ENCODE peak calls at places on chromosomes 13 and 19, in eight cellular contexts. One of them, this sample, is unnamed. For H3K4me1, the result is how much of the 10 kb centered on the place peaks cover.

GRCh38 chr13:113187905-113188595 is 20.4 kb downstream of the PCID2 start:
- DNase-seq in foreskin keratinocyte: no peak
- DNase-seq in cardiac muscle cell: no peak
- DNase-seq in H1: no peak
- DNase-seq in left ventricle myocardium inferior: no peak
- DNase-seq in heart right ventricle: no peak
- DNase-seq in stomach: no peak
- DNase-seq in ovary: no peak
- DNase-seq in this sample: no peak

GRCh38 chr13:25167349-25167748 is 4.7 kb downstream of the AMER2 start:
- DNase-seq in cardiac muscle cell: no peak
- DNase-seq in foreskin keratinocyte: no peak
- DNase-seq in H1: no peak
- DNase-seq in stomach: no peak
- DNase-seq in left ventricle myocardium inferior: no peak
- DNase-seq in ovary: no peak
- DNase-seq in heart right ventricle: no peak
- DNase-seq in this sample: no peak

GRCh38 chr19:292281-292884 is 1.2 kb upstream of the PLPP2 start:
- DNase-seq in foreskin keratinocyte: no peak
- DNase-seq in H1: no peak
- DNase-seq in heart right ventricle: no peak
- DNase-seq in cardiac muscle cell: no peak
- DNase-seq in ovary: no peak
- DNase-seq in stomach: peak
- DNase-seq in left ventricle myocardium inferior: no peak
- DNase-seq in this sample: peak

GRCh38 chr13:57627663-57628062 is 3.9 kb upstream of the PCDH17 start:
- DNase-seq in H1: no peak
- DNase-seq in foreskin keratinocyte: no peak
- DNase-seq in stomach: no peak
- DNase-seq in heart right ventricle: no peak
- DNase-seq in cardiac muscle cell: peak
- DNase-seq in left ventricle myocardium inferior: no peak
- DNase-seq in ovary: no peak
- DNase-seq in this sample: no peak

GRCh38 chr13:98386632-98387031 is 190.3 kb downstream of the STK24 start:
- DNase-seq in H1: no peak
- DNase-seq in foreskin keratinocyte: no peak
- DNase-seq in ovary: no peak
- DNase-seq in heart right ventricle: no peak
- DNase-seq in left ventricle myocardium inferior: no peak
- DNase-seq in cardiac muscle cell: no peak
- DNase-seq in stomach: no peak
- DNase-seq in this sample: no peak

GRCh38 chr13:47017476-47017875 is 120.6 kb upstream of the HTR2A start:
- DNase-seq in ovary: no peak
- DNase-seq in heart right ventricle: no peak
- DNase-seq in H1: no peak
- DNase-seq in foreskin keratinocyte: no peak
- DNase-seq in stomach: no peak
- DNase-seq in cardiac muscle cell: peak
- DNase-seq in left ventricle myocardium inferior: no peak
- DNase-seq in this sample: no peak

GRCh38 chr19:15538774-15539173 is 30.4 kb downstream of the CYP4F22 start:
- DNase-seq in ovary: no peak
- DNase-seq in heart right ventricle: no peak
- DNase-seq in H1: no peak
- DNase-seq in foreskin keratinocyte: no peak
- DNase-seq in stomach: no peak
- DNase-seq in left ventricle myocardium inferior: no peak
- DNase-seq in cardiac muscle cell: peak
- DNase-seq in this sample: no peak

GRCh38 chr19:5719274-5719960 is 529 bp downstream of the LONP1 start:
- DNase-seq in ovary: no peak
- DNase-seq in heart right ventricle: no peak
- DNase-seq in stomach: no peak
- DNase-seq in cardiac muscle cell: no peak
- DNase-seq in left ventricle myocardium inferior: no peak
- DNase-seq in H1: no peak
- DNase-seq in foreskin keratinocyte: no peak
- DNase-seq in this sample: peak

GRCh38 chr19:7783991-7784421 is 21.0 kb downstream of the CLEC4M start:
- DNase-seq in heart right ventricle: no peak
- DNase-seq in H1: no peak
- DNase-seq in foreskin keratinocyte: peak
- DNase-seq in left ventricle myocardium inferior: no peak
- DNase-seq in stomach: no peak
- DNase-seq in ovary: no peak
- DNase-seq in cardiac muscle cell: peak
- DNase-seq in this sample: peak

GRCh38 chr13:93977986-93978385 is 501.5 kb downstream of the DCT start:
- DNase-seq in ovary: no peak
- DNase-seq in left ventricle myocardium inferior: no peak
- DNase-seq in H1: no peak
- DNase-seq in foreskin keratinocyte: no peak
- DNase-seq in heart right ventricle: no peak
- DNase-seq in stomach: no peak
- DNase-seq in cardiac muscle cell: peak
- DNase-seq in this sample: no peak

GRCh38 chr13:65387743-65388347 is 1842.3 kb downstream of the PCDH9 start:
- DNase-seq in ovary: no peak
- DNase-seq in left ventricle myocardium inferior: no peak
- DNase-seq in foreskin keratinocyte: no peak
- DNase-seq in cardiac muscle cell: no peak
- DNase-seq in heart right ventricle: no peak
- DNase-seq in H1: no peak
- DNase-seq in stomach: no peak
- DNase-seq in this sample: no peak

GRCh38 chr19:19490247-19490968 is 24.9 kb downstream of the TSSK6 start:
- DNase-seq in cardiac muscle cell: peak
- DNase-seq in ovary: peak
- DNase-seq in foreskin keratinocyte: peak
- DNase-seq in left ventricle myocardium inferior: peak
- DNase-seq in stomach: peak
- DNase-seq in H1: peak
- DNase-seq in heart right ventricle: peak
- DNase-seq in this sample: peak

GRCh38 chr13:111468037-111468959 is 147.9 kb downstream of the TEX29 start:
- DNase-seq in H1: no peak
- DNase-seq in heart right ventricle: no peak
- DNase-seq in cardiac muscle cell: no peak
- DNase-seq in left ventricle myocardium inferior: no peak
- DNase-seq in ovary: no peak
- DNase-seq in foreskin keratinocyte: no peak
- DNase-seq in stomach: no peak
- DNase-seq in this sample: no peak

GRCh38 chr19:43624933-43625332 is 5.5 kb upstream of the ZNF428 start:
- DNase-seq in stomach: peak
- DNase-seq in foreskin keratinocyte: peak
- DNase-seq in H1: no peak
- DNase-seq in heart right ventricle: peak
- DNase-seq in ovary: no peak
- DNase-seq in cardiac muscle cell: peak
- DNase-seq in left ventricle myocardium inferior: peak
- DNase-seq in this sample: peak

GRCh38 chr13:58712191-58712590 is 1080.6 kb downstream of the PCDH17 start:
- DNase-seq in left ventricle myocardium inferior: no peak
- DNase-seq in foreskin keratinocyte: no peak
- DNase-seq in cardiac muscle cell: no peak
- DNase-seq in stomach: no peak
- DNase-seq in ovary: no peak
- DNase-seq in H1: peak
- DNase-seq in heart right ventricle: no peak
- DNase-seq in this sample: no peak

GRCh38 chr13:60369242-60369641 is 27.8 kb upstream of the TDRD3 start:
- DNase-seq in foreskin keratinocyte: no peak
- DNase-seq in cardiac muscle cell: peak
- DNase-seq in heart right ventricle: no peak
- DNase-seq in H1: no peak
- DNase-seq in stomach: no peak
- DNase-seq in ovary: no peak
- DNase-seq in left ventricle myocardium inferior: no peak
- DNase-seq in this sample: no peak

GRCh38 chr19:54106716-54107115 is 4.1 kb downstream of the NDUFA3 start:
- DNase-seq in ovary: no peak
- DNase-seq in stomach: no peak
- DNase-seq in H1: no peak
- DNase-seq in left ventricle myocardium inferior: peak
- DNase-seq in foreskin keratinocyte: no peak
- DNase-seq in heart right ventricle: no peak
- DNase-seq in cardiac muscle cell: no peak
- DNase-seq in this sample: no peak

DNA sequence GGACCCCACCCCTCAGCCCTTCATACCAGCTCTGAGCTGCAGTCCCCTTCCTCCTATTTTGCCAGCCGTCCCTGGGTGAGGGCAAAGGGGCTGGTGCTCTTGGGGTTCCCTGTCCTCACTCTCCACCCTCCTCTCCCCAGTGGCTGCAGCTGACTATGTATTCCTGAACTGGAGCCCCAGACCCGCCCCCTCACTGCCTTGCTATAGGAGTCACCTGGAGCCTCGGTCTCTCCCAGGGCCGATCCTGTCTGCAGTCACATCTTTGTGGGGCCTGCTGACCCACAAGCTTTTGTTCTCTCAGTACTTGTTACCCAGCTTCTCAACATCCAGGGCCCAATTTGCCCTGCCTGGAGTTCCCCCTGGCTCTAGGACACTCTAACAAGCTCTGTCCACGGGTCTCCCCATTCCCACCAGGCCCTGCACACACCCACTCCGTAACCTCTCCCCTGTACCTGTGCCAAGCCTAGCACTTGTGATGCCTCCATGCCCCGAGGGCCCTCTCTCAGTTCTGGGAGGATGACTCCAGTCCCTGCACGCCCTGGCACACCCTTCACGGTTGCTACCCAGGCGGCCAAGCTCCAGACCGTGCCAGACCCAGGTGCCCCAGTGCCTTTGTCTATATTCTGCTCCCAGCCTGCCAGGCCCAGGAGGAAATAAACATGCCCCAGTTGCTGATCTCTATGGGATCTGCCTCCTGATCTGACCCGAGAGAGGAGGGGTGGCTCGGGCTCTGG is 2.4 kb downstream of the COX7A1 start:
- DNase-seq in ovary: no peak
- DNase-seq in cardiac muscle cell: no peak
- DNase-seq in H1: no peak
- DNase-seq in left ventricle myocardium inferior: peak
- DNase-seq in foreskin keratinocyte: no peak
- DNase-seq in heart right ventricle: no peak
- DNase-seq in stomach: no peak
- DNase-seq in this sample: no peak
- H3K27ac ChIP-seq in ovary: no peak
- H3K27ac ChIP-seq in cardiac muscle cell: no peak
- H3K27ac ChIP-seq in H1: no peak
- H3K27ac ChIP-seq in left ventricle myocardium inferior: peak
- H3K27ac ChIP-seq in foreskin keratinocyte: no peak
- H3K27ac ChIP-seq in heart right ventricle: peak
- H3K27ac ChIP-seq in stomach: no peak
- H3K27ac ChIP-seq in this sample: no peak

GRCh38 chr19:10518444-10519361 is 1.5 kb upstream of the S1PR5 start:
- DNase-seq in H1: no peak
- DNase-seq in cardiac muscle cell: no peak
- DNase-seq in heart right ventricle: peak
- DNase-seq in foreskin keratinocyte: no peak
- DNase-seq in stomach: no peak
- DNase-seq in left ventricle myocardium inferior: no peak
- DNase-seq in ovary: no peak
- DNase-seq in this sample: no peak
- H3K4me1 ChIP-seq in H1: under half
- H3K4me1 ChIP-seq in cardiac muscle cell: under half
- H3K4me1 ChIP-seq in heart right ventricle: under half
- H3K4me1 ChIP-seq in foreskin keratinocyte: under half
- H3K4me1 ChIP-seq in stomach: half or more
- H3K4me1 ChIP-seq in left ventricle myocardium inferior: under half
- H3K4me1 ChIP-seq in ovary: under half
- H3K4me1 ChIP-seq in this sample: under half

DNA sequence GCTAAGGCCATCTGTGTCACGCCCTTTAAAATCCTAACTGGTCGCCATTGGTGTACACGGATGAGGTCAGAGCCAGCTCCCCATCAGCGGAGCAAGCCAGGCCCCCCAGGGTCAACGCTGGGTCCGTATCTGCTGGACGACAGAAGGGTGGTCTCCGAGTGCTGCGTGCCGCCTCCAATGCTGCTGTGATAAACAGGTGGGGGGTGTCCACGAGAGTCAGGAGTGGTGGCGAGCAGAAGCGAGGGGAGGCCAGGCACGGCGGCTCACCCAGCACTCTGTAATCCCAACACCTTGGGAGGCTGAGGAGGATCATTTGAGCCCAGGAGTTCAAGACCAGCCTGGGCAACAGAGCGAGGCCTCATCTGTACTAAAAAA is 30.8 kb upstream of the CACTIN start:
- DNase-seq in ovary: no peak
- DNase-seq in cardiac muscle cell: no peak
- DNase-seq in stomach: no peak
- DNase-seq in left ventricle myocardium inferior: no peak
- DNase-seq in heart right ventricle: no peak
- DNase-seq in foreskin keratinocyte: no peak
- DNase-seq in H1: no peak
- DNase-seq in this sample: no peak
- TF ChIP-seq CTCF in ovary: no peak
- TF ChIP-seq CTCF in cardiac muscle cell: no peak
- TF ChIP-seq CTCF in stomach: no peak
- TF ChIP-seq CTCF in left ventricle myocardium inferior: no peak
- TF ChIP-seq CTCF in heart right ventricle: no peak
- TF ChIP-seq CTCF in foreskin keratinocyte: no peak
- TF ChIP-seq CTCF in H1: no peak
- TF ChIP-seq CTCF in this sample: no peak

DNA sequence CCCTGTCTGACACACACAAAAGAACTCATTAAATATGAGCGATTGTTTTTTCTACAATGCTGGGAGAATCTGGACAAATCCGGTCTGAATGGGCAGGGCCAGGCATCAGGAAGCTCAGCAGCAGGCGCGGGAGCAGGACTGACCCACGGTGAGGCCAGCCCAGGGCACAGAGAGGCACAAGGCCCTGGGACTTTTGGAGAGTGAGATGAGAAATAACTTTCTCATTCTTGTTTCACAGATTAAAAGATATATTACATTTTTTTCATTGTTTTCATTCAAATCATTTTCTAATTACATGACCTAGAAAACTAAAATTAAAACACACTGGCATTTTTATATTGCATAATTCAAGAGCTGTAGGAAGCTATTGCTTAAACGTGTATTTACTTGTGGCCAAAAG is 133.0 kb downstream of the TNFRSF19 start:
- DNase-seq in stomach: no peak
- DNase-seq in ovary: no peak
- DNase-seq in heart right ventricle: no peak
- DNase-seq in cardiac muscle cell: peak
- DNase-seq in H1: no peak
- DNase-seq in left ventricle myocardium inferior: no peak
- DNase-seq in foreskin keratinocyte: no peak
- DNase-seq in this sample: no peak
- H3K27ac ChIP-seq in stomach: no peak
- H3K27ac ChIP-seq in ovary: no peak
- H3K27ac ChIP-seq in heart right ventricle: peak
- H3K27ac ChIP-seq in cardiac muscle cell: no peak
- H3K27ac ChIP-seq in H1: no peak
- H3K27ac ChIP-seq in left ventricle myocardium inferior: peak
- H3K27ac ChIP-seq in foreskin keratinocyte: no peak
- H3K27ac ChIP-seq in this sample: no peak

GRCh38 chr13:26384587-26384986 is 130.7 kb downstream of the CDK8 start:
- DNase-seq in left ventricle myocardium inferior: no peak
- DNase-seq in ovary: no peak
- DNase-seq in H1: no peak
- DNase-seq in cardiac muscle cell: no peak
- DNase-seq in stomach: no peak
- DNase-seq in heart right ventricle: no peak
- DNase-seq in foreskin keratinocyte: no peak
- DNase-seq in this sample: no peak
- H3K4me1 ChIP-seq in left ventricle myocardium inferior: under half
- H3K4me1 ChIP-seq in ovary: under half
- H3K4me1 ChIP-seq in H1: under half
- H3K4me1 ChIP-seq in cardiac muscle cell: under half
- H3K4me1 ChIP-seq in stomach: under half
- H3K4me1 ChIP-seq in heart right ventricle: under half
- H3K4me1 ChIP-seq in foreskin keratinocyte: under half
- H3K4me1 ChIP-seq in this sample: under half

This sample was measured in upper lobe of right lung.